ENCODE peak calls at places on chromosome 16, in six cellular contexts. One of them, this sample, is unnamed.
A peak's percentile ranks its signal among the peaks of the same experiment; 100 is the strongest.

GRCh38 chr16:85077039-85077438 is 35.2 kb downstream of the CIBAR2 start:
- DNase-seq in GF-D8: no peak
- DNase-seq in activated CD4-positive, alpha-beta T cell treated with anti-CD3 and anti-CD28 coated beads, Interleukin-2, amount 50 U/mL, for 1 hour: no peak
- DNase-seq in kidney: no peak
- DNase-seq in activated naive CD8-positive, alpha-beta T cell treated with anti-CD3 and anti-CD28 coated beads, Interleukin-2, amount 10 ng/mL, durations not matched to agents 7 days and 5 days: no peak
- DNase-seq in AG08395: no peak
- DNase-seq in this sample: no peak

GRCh38 chr16:31274831-31275816 is 15.3 kb downstream of the ITGAM start:
- DNase-seq in activated CD4-positive, alpha-beta T cell treated with anti-CD3 and anti-CD28 coated beads, Interleukin-2, amount 50 U/mL, for 1 hour: no peak
- DNase-seq in AG08395: no peak
- DNase-seq in GF-D8: no peak
- DNase-seq in activated naive CD8-positive, alpha-beta T cell treated with anti-CD3 and anti-CD28 coated beads, Interleukin-2, amount 10 ng/mL, durations not matched to agents 7 days and 5 days: no peak
- DNase-seq in kidney: no peak
- DNase-seq in this sample: no peak

GRCh38 chr16:19291459-19291858 is 5.9 kb downstream of the CLEC19A start:
- DNase-seq in GF-D8: no peak
- DNase-seq in kidney: no peak
- DNase-seq in activated naive CD8-positive, alpha-beta T cell treated with anti-CD3 and anti-CD28 coated beads, Interleukin-2, amount 10 ng/mL, durations not matched to agents 7 days and 5 days: no peak
- DNase-seq in activated CD4-positive, alpha-beta T cell treated with anti-CD3 and anti-CD28 coated beads, Interleukin-2, amount 50 U/mL, for 1 hour: no peak
- DNase-seq in AG08395: no peak
- DNase-seq in this sample: no peak

GRCh38 chr16:57775661-57776469 is 26.4 kb downstream of the KIFC3 start:
- DNase-seq in AG08395: no peak
- DNase-seq in kidney: peak; percentile 73
- DNase-seq in activated naive CD8-positive, alpha-beta T cell treated with anti-CD3 and anti-CD28 coated beads, Interleukin-2, amount 10 ng/mL, durations not matched to agents 7 days and 5 days: no peak
- DNase-seq in activated CD4-positive, alpha-beta T cell treated with anti-CD3 and anti-CD28 coated beads, Interleukin-2, amount 50 U/mL, for 1 hour: no peak
- DNase-seq in GF-D8: no peak
- DNase-seq in this sample: no peak

GRCh38 chr16:3071655-3072054 is 6.2 kb downstream of the IL32 start:
- DNase-seq in kidney: peak; percentile 15
- DNase-seq in activated CD4-positive, alpha-beta T cell treated with anti-CD3 and anti-CD28 coated beads, Interleukin-2, amount 50 U/mL, for 1 hour: no peak
- DNase-seq in AG08395: no peak
- DNase-seq in activated naive CD8-positive, alpha-beta T cell treated with anti-CD3 and anti-CD28 coated beads, Interleukin-2, amount 10 ng/mL, durations not matched to agents 7 days and 5 days: peak; percentile 35
- DNase-seq in GF-D8: no peak
- DNase-seq in this sample: no peak

GRCh38 chr16:30406911-30407793 is at the start of gene ZNF771:
- DNase-seq in kidney: peak; percentile 98
- DNase-seq in activated naive CD8-positive, alpha-beta T cell treated with anti-CD3 and anti-CD28 coated beads, Interleukin-2, amount 10 ng/mL, durations not matched to agents 7 days and 5 days: peak; percentile 93
- DNase-seq in AG08395: peak; percentile 94
- DNase-seq in activated CD4-positive, alpha-beta T cell treated with anti-CD3 and anti-CD28 coated beads, Interleukin-2, amount 50 U/mL, for 1 hour: peak; percentile 84
- DNase-seq in GF-D8: peak; percentile 64
- DNase-seq in this sample: peak; percentile 80

GRCh38 chr16:4496305-4496704 is 20.1 kb downstream of the HMOX2 start:
- DNase-seq in GF-D8: no peak
- DNase-seq in activated CD4-positive, alpha-beta T cell treated with anti-CD3 and anti-CD28 coated beads, Interleukin-2, amount 50 U/mL, for 1 hour: no peak
- DNase-seq in activated naive CD8-positive, alpha-beta T cell treated with anti-CD3 and anti-CD28 coated beads, Interleukin-2, amount 10 ng/mL, durations not matched to agents 7 days and 5 days: no peak
- DNase-seq in AG08395: peak; percentile 48
- DNase-seq in kidney: no peak
- DNase-seq in this sample: no peak

GRCh38 chr16:29862383-29862883 is 593 bp downstream of the CDIPT start:
- DNase-seq in AG08395: no peak
- DNase-seq in GF-D8: no peak
- DNase-seq in activated CD4-positive, alpha-beta T cell treated with anti-CD3 and anti-CD28 coated beads, Interleukin-2, amount 50 U/mL, for 1 hour: no peak
- DNase-seq in kidney: no peak
- DNase-seq in activated naive CD8-positive, alpha-beta T cell treated with anti-CD3 and anti-CD28 coated beads, Interleukin-2, amount 10 ng/mL, durations not matched to agents 7 days and 5 days: no peak
- DNase-seq in this sample: no peak

GRCh38 chr16:9094008-9094846 is 2.8 kb downstream of the HAPSTR1 start:
- DNase-seq in activated CD4-positive, alpha-beta T cell treated with anti-CD3 and anti-CD28 coated beads, Interleukin-2, amount 50 U/mL, for 1 hour: no peak
- DNase-seq in GF-D8: no peak
- DNase-seq in kidney: no peak
- DNase-seq in AG08395: no peak
- DNase-seq in activated naive CD8-positive, alpha-beta T cell treated with anti-CD3 and anti-CD28 coated beads, Interleukin-2, amount 10 ng/mL, durations not matched to agents 7 days and 5 days: no peak
- DNase-seq in this sample: no peak

GRCh38 chr16:15961060-15961511 is 11.7 kb downstream of the ABCC1 start:
- DNase-seq in activated naive CD8-positive, alpha-beta T cell treated with anti-CD3 and anti-CD28 coated beads, Interleukin-2, amount 10 ng/mL, durations not matched to agents 7 days and 5 days: peak; percentile 45
- DNase-seq in activated CD4-positive, alpha-beta T cell treated with anti-CD3 and anti-CD28 coated beads, Interleukin-2, amount 50 U/mL, for 1 hour: peak; percentile 62
- DNase-seq in kidney: no peak
- DNase-seq in GF-D8: no peak
- DNase-seq in AG08395: no peak
- DNase-seq in this sample: no peak

GRCh38 chr16:31713945-31714898 is 159.4 kb upstream of the ZNF267 start:
- DNase-seq in AG08395: no peak
- DNase-seq in activated CD4-positive, alpha-beta T cell treated with anti-CD3 and anti-CD28 coated beads, Interleukin-2, amount 50 U/mL, for 1 hour: no peak
- DNase-seq in activated naive CD8-positive, alpha-beta T cell treated with anti-CD3 and anti-CD28 coated beads, Interleukin-2, amount 10 ng/mL, durations not matched to agents 7 days and 5 days: peak; percentile 40
- DNase-seq in GF-D8: no peak
- DNase-seq in kidney: no peak
- DNase-seq in this sample: no peak

GRCh38 chr16:89442990-89443726 is 47.2 kb downstream of the ANKRD11 start:
- DNase-seq in AG08395: peak; percentile 43
- DNase-seq in activated naive CD8-positive, alpha-beta T cell treated with anti-CD3 and anti-CD28 coated beads, Interleukin-2, amount 10 ng/mL, durations not matched to agents 7 days and 5 days: no peak
- DNase-seq in GF-D8: no peak
- DNase-seq in activated CD4-positive, alpha-beta T cell treated with anti-CD3 and anti-CD28 coated beads, Interleukin-2, amount 50 U/mL, for 1 hour: no peak
- DNase-seq in kidney: no peak
- DNase-seq in this sample: no peak

GRCh38 chr16:86199871-86200700 is 301.1 kb downstream of the IRF8 start:
- DNase-seq in kidney: no peak
- DNase-seq in GF-D8: no peak
- DNase-seq in AG08395: no peak
- DNase-seq in activated CD4-positive, alpha-beta T cell treated with anti-CD3 and anti-CD28 coated beads, Interleukin-2, amount 50 U/mL, for 1 hour: no peak
- DNase-seq in activated naive CD8-positive, alpha-beta T cell treated with anti-CD3 and anti-CD28 coated beads, Interleukin-2, amount 10 ng/mL, durations not matched to agents 7 days and 5 days: no peak
- DNase-seq in this sample: no peak

GRCh38 chr16:66422366-66422765 is 4.7 kb upstream of the BEAN1 start:
- DNase-seq in kidney: no peak
- DNase-seq in activated CD4-positive, alpha-beta T cell treated with anti-CD3 and anti-CD28 coated beads, Interleukin-2, amount 50 U/mL, for 1 hour: no peak
- DNase-seq in GF-D8: no peak
- DNase-seq in AG08395: no peak
- DNase-seq in activated naive CD8-positive, alpha-beta T cell treated with anti-CD3 and anti-CD28 coated beads, Interleukin-2, amount 10 ng/mL, durations not matched to agents 7 days and 5 days: no peak
- DNase-seq in this sample: no peak

GRCh38 chr16:73339821-73340220 is 291.9 kb upstream of the ZFHX3 start:
- DNase-seq in activated naive CD8-positive, alpha-beta T cell treated with anti-CD3 and anti-CD28 coated beads, Interleukin-2, amount 10 ng/mL, durations not matched to agents 7 days and 5 days: no peak
- DNase-seq in activated CD4-positive, alpha-beta T cell treated with anti-CD3 and anti-CD28 coated beads, Interleukin-2, amount 50 U/mL, for 1 hour: no peak
- DNase-seq in kidney: no peak
- DNase-seq in GF-D8: no peak
- DNase-seq in AG08395: no peak
- DNase-seq in this sample: no peak

GRCh38 chr16:83882118-83882879 is 16.6 kb upstream of the MLYCD start:
- DNase-seq in kidney: no peak
- DNase-seq in GF-D8: no peak
- DNase-seq in activated naive CD8-positive, alpha-beta T cell treated with anti-CD3 and anti-CD28 coated beads, Interleukin-2, amount 10 ng/mL, durations not matched to agents 7 days and 5 days: no peak
- DNase-seq in AG08395: no peak
- DNase-seq in activated CD4-positive, alpha-beta T cell treated with anti-CD3 and anti-CD28 coated beads, Interleukin-2, amount 50 U/mL, for 1 hour: no peak
- DNase-seq in this sample: no peak

GRCh38 chr16:66741131-66741900 is 10.1 kb downstream of the DYNC1LI2 start:
- DNase-seq in kidney: peak; percentile 93
- DNase-seq in GF-D8: no peak
- DNase-seq in activated CD4-positive, alpha-beta T cell treated with anti-CD3 and anti-CD28 coated beads, Interleukin-2, amount 50 U/mL, for 1 hour: no peak
- DNase-seq in activated naive CD8-positive, alpha-beta T cell treated with anti-CD3 and anti-CD28 coated beads, Interleukin-2, amount 10 ng/mL, durations not matched to agents 7 days and 5 days: no peak
- DNase-seq in AG08395: peak; percentile 95
- DNase-seq in this sample: no peak

GRCh38 chr16:1691956-1692355 is 13.9 kb downstream of the JPT2 start:
- DNase-seq in activated CD4-positive, alpha-beta T cell treated with anti-CD3 and anti-CD28 coated beads, Interleukin-2, amount 50 U/mL, for 1 hour: no peak
- DNase-seq in activated naive CD8-positive, alpha-beta T cell treated with anti-CD3 and anti-CD28 coated beads, Interleukin-2, amount 10 ng/mL, durations not matched to agents 7 days and 5 days: no peak
- DNase-seq in GF-D8: no peak
- DNase-seq in AG08395: peak; percentile 13
- DNase-seq in kidney: peak; percentile 73
- DNase-seq in this sample: no peak

This sample was measured in GDM1.